ENCODE peak calls at places on chromosomes 16 and 17, in four cellular contexts. One of them, this sample, is unnamed.

GRCh38 chr16:57589374-57589773 is 39.1 kb upstream of the ADGRG1 start:
- DNase-seq in T-cell: no peak
- DNase-seq in amniotic stem cell: no peak
- DNase-seq in iPS-NIHi11: no peak
- DNase-seq in this sample: no peak

GRCh38 chr17:81727324-81728031 is 15.4 kb downstream of the SLC25A10 start:
- DNase-seq in T-cell: no peak
- DNase-seq in amniotic stem cell: no peak
- DNase-seq in iPS-NIHi11: no peak
- DNase-seq in this sample: no peak

GRCh38 chr17:18259621-18260331 is 686 bp upstream of the MIEF2 start:
- DNase-seq in T-cell: no peak
- DNase-seq in amniotic stem cell: no peak
- DNase-seq in iPS-NIHi11: no peak
- DNase-seq in this sample: no peak

GRCh38 chr17:74730491-74731346 is 6.3 kb upstream of the RAB37 start:
- DNase-seq in T-cell: peak; percentile 47
- DNase-seq in amniotic stem cell: no peak
- DNase-seq in iPS-NIHi11: no peak
- DNase-seq in this sample: no peak

GRCh38 chr16:2673066-2673999 is 9.0 kb upstream of the KCTD5 start:
- DNase-seq in T-cell: peak; percentile 91
- DNase-seq in amniotic stem cell: peak; percentile 91
- DNase-seq in iPS-NIHi11: peak; percentile 98
- DNase-seq in this sample: peak; percentile 93

GRCh38 chr16:58733671-58734458 is at the start of gene GOT2:
- DNase-seq in T-cell: peak; percentile 78
- DNase-seq in amniotic stem cell: peak; percentile 76
- DNase-seq in iPS-NIHi11: peak; percentile 92
- DNase-seq in this sample: peak; percentile 82

GRCh38 chr16:15621889-15622288 is 21.1 kb downstream of the MARF1 start:
- DNase-seq in T-cell: no peak
- DNase-seq in amniotic stem cell: no peak
- DNase-seq in iPS-NIHi11: no peak
- DNase-seq in this sample: no peak

GRCh38 chr17:9258115-9259020 is 237.1 kb downstream of the NTN1 start:
- DNase-seq in T-cell: no peak
- DNase-seq in amniotic stem cell: no peak
- DNase-seq in iPS-NIHi11: no peak
- DNase-seq in this sample: no peak

GRCh38 chr16:81457326-81458133 is 12.9 kb downstream of the CMIP start:
- DNase-seq in T-cell: no peak
- DNase-seq in amniotic stem cell: no peak
- DNase-seq in iPS-NIHi11: peak; percentile 58
- DNase-seq in this sample: no peak

GRCh38 chr17:44204453-44204882 is 4.8 kb upstream of the ATXN7L3 start:
- DNase-seq in T-cell: no peak
- DNase-seq in amniotic stem cell: no peak
- DNase-seq in iPS-NIHi11: no peak
- DNase-seq in this sample: no peak

GRCh38 chr16:84843149-84844048 is 23.6 kb downstream of the CRISPLD2 start:
- DNase-seq in T-cell: no peak
- DNase-seq in amniotic stem cell: no peak
- DNase-seq in iPS-NIHi11: no peak
- DNase-seq in this sample: no peak

GRCh38 chr17:74116087-74116717 is 87.3 kb upstream of the RPL38 start:
- DNase-seq in T-cell: no peak
- DNase-seq in amniotic stem cell: no peak
- DNase-seq in iPS-NIHi11: peak; percentile 64
- DNase-seq in this sample: no peak

This sample was measured in SK-MEL-5.